ENCODE peak calls at places on chromosomes 4 and X, in ten cellular contexts. One of them, this sample, is unnamed. For H3K4me1, the result is how much of the 10 kb centered on the place peaks cover.

GRCh38 chr4:25088342-25088952 is 57.7 kb upstream of the LGI2 start:
- DNase-seq in stomach: no peak
- DNase-seq in SK-N-SH: peak
- DNase-seq in K562: peak
- DNase-seq in GM12878: no peak
- DNase-seq in A549: no peak
- DNase-seq in tibial nerve: no peak
- DNase-seq in sigmoid colon: no peak
- DNase-seq in ovary: no peak
- DNase-seq in transverse colon: no peak
- DNase-seq in this sample: no peak

GRCh38 chrX:15663439-15663838 is 1.2 kb downstream of the CLTRN start:
- DNase-seq in tibial nerve: no peak
- DNase-seq in sigmoid colon: no peak
- DNase-seq in A549: no peak
- DNase-seq in transverse colon: no peak
- DNase-seq in K562: no peak
- DNase-seq in stomach: no peak
- DNase-seq in SK-N-SH: no peak
- DNase-seq in ovary: no peak
- DNase-seq in GM12878: no peak
- DNase-seq in this sample: no peak

GRCh38 chrX:37646254-37646653 is 39.3 kb upstream of the XK start:
- DNase-seq in tibial nerve: no peak
- DNase-seq in GM12878: no peak
- DNase-seq in SK-N-SH: no peak
- DNase-seq in transverse colon: no peak
- DNase-seq in sigmoid colon: no peak
- DNase-seq in ovary: no peak
- DNase-seq in K562: no peak
- DNase-seq in A549: no peak
- DNase-seq in stomach: no peak
- DNase-seq in this sample: no peak

GRCh38 chrX:102606115-102606514 is 6.8 kb downstream of the ARMCX5 start:
- DNase-seq in tibial nerve: no peak
- DNase-seq in GM12878: no peak
- DNase-seq in SK-N-SH: no peak
- DNase-seq in ovary: no peak
- DNase-seq in transverse colon: no peak
- DNase-seq in A549: no peak
- DNase-seq in stomach: no peak
- DNase-seq in sigmoid colon: no peak
- DNase-seq in K562: no peak
- DNase-seq in this sample: no peak

GRCh38 chr4:88759039-88759631 is 61.5 kb upstream of the NAP1L5 start:
- DNase-seq in transverse colon: no peak
- DNase-seq in GM12878: no peak
- DNase-seq in tibial nerve: no peak
- DNase-seq in stomach: no peak
- DNase-seq in SK-N-SH: peak
- DNase-seq in ovary: no peak
- DNase-seq in A549: no peak
- DNase-seq in sigmoid colon: no peak
- DNase-seq in K562: no peak
- DNase-seq in this sample: no peak

GRCh38 chr4:180832086-180832485 is 1411.1 kb upstream of the TENM3 start:
- DNase-seq in K562: no peak
- DNase-seq in stomach: no peak
- DNase-seq in A549: no peak
- DNase-seq in tibial nerve: no peak
- DNase-seq in SK-N-SH: no peak
- DNase-seq in ovary: no peak
- DNase-seq in sigmoid colon: no peak
- DNase-seq in GM12878: no peak
- DNase-seq in transverse colon: no peak
- DNase-seq in this sample: no peak

GRCh38 chr4:5912614-5913019 is 19.7 kb upstream of the CRMP1 start:
- DNase-seq in tibial nerve: no peak
- DNase-seq in sigmoid colon: no peak
- DNase-seq in SK-N-SH: peak
- DNase-seq in ovary: no peak
- DNase-seq in K562: no peak
- DNase-seq in GM12878: no peak
- DNase-seq in A549: no peak
- DNase-seq in stomach: no peak
- DNase-seq in transverse colon: no peak
- DNase-seq in this sample: no peak

GRCh38 chr4:106351016-106351415 is 17.6 kb downstream of the GIMD1 start:
- DNase-seq in sigmoid colon: no peak
- DNase-seq in ovary: no peak
- DNase-seq in stomach: no peak
- DNase-seq in SK-N-SH: no peak
- DNase-seq in transverse colon: no peak
- DNase-seq in K562: no peak
- DNase-seq in tibial nerve: no peak
- DNase-seq in GM12878: no peak
- DNase-seq in A549: no peak
- DNase-seq in this sample: no peak

GRCh38 chr4:102169345-102169744 is 175.9 kb downstream of the SLC39A8 start:
- DNase-seq in tibial nerve: no peak
- DNase-seq in SK-N-SH: peak
- DNase-seq in transverse colon: no peak
- DNase-seq in ovary: no peak
- DNase-seq in A549: no peak
- DNase-seq in sigmoid colon: no peak
- DNase-seq in GM12878: no peak
- DNase-seq in K562: no peak
- DNase-seq in stomach: no peak
- DNase-seq in this sample: no peak

DNA sequence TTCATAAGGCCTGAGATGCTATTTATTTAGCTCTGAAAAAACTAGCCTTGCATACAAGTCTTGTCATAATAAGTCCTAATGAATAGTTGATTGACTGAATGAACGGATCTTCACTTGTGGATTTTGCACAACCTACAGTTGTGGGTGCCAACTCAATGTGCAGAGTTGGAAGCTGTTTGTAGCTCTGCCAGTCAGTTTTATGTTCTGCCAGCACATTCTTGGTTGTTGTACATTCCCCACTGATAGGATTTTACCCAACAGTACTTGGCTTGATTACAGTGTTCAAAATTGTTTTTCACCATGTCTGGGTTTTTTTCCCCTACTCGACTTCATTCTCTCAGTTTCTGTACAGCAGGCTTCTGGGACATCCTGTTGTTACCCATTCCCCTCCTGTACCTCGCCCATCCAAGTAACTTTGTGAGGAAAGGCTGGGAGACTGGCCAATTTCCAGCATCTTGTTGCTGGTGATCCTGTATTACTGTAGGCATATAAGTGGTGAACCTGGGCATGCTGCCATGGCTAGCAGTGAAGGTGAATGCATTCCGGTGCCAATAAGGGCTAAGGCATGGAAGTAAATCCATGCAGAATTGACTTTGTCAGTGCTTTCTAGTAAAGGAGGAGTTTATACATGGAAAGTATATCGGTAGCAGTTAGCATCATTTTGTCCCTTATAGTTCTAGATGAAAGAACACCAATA is 22.8 kb downstream of the IL1RAPL1 start:
- DNase-seq in transverse colon: no peak
- DNase-seq in SK-N-SH: no peak
- DNase-seq in K562: no peak
- DNase-seq in A549: no peak
- DNase-seq in sigmoid colon: peak
- DNase-seq in ovary: no peak
- DNase-seq in GM12878: no peak
- DNase-seq in stomach: peak
- DNase-seq in tibial nerve: no peak
- DNase-seq in this sample: no peak
- TF ChIP-seq EP300 in transverse colon: no peak
- TF ChIP-seq EP300 in SK-N-SH: no peak
- TF ChIP-seq EP300 in K562: no peak
- TF ChIP-seq EP300 in A549: no peak
- TF ChIP-seq EP300 in sigmoid colon: no peak
- TF ChIP-seq EP300 in ovary: no peak
- TF ChIP-seq EP300 in GM12878: no peak
- TF ChIP-seq EP300 in stomach: no peak
- TF ChIP-seq EP300 in tibial nerve: no peak
- TF ChIP-seq EP300 in this sample: no peak

DNA sequence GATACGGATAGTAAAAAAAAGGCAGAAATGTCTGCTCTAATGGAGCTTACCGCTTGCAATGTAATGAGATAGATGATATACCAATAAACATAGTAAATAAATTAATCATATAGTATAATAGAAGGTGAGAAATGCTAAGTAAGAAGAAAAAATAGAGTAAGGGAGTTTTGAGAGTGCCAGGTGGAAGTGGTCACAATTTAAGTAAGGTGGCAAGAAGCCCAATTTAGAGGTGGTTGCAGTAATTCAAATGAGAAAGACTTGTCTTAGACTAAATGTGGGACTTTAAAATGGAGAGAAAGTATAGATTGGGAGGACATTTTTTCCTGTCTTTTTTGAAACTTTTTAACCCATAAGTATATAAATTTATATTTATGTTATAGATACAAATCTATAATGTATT is 26.0 kb downstream of the TBC1D19 start:
- DNase-seq in GM12878: no peak
- DNase-seq in tibial nerve: no peak
- DNase-seq in transverse colon: no peak
- DNase-seq in K562: no peak
- DNase-seq in A549: no peak
- DNase-seq in ovary: no peak
- DNase-seq in stomach: no peak
- DNase-seq in SK-N-SH: no peak
- DNase-seq in sigmoid colon: no peak
- DNase-seq in this sample: no peak
- H3K4me1 ChIP-seq in GM12878: under half
- H3K4me1 ChIP-seq in tibial nerve: under half
- H3K4me1 ChIP-seq in transverse colon: under half
- H3K4me1 ChIP-seq in K562: under half
- H3K4me1 ChIP-seq in A549: under half
- H3K4me1 ChIP-seq in ovary: under half
- H3K4me1 ChIP-seq in stomach: under half
- H3K4me1 ChIP-seq in SK-N-SH: under half
- H3K4me1 ChIP-seq in sigmoid colon: under half
- H3K4me1 ChIP-seq in this sample: under half

DNA sequence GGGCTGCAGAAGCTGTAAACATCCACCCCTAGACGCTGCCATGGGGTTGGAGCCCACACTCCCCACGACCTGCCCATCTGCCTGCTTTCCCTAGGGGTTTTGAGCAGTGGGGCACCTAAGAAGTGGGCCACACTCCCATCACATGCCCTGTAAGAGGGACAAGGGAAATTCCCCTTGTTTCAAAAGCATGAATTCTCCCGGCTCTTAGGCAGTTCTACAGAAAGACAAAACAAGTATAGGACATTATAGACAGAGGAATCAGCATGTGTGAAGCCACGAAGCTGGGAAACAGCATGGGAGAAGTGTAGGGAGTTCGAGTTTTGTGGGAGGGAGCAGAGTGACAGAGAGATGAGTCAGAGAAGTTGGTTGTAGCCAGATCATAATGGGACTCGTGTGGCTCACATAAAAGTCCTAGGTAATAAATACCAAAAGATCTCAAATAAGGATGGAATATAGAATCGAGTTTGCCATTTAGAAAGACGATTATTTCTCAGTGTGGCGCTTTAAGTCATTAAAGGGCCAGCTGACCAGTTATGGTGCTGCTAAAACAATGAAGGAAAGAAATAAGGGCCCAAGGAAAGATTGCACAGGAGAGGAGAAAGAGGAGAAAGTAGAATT is 23.9 kb downstream of the APOO start:
- DNase-seq in tibial nerve: no peak
- DNase-seq in stomach: no peak
- DNase-seq in SK-N-SH: no peak
- DNase-seq in GM12878: no peak
- DNase-seq in transverse colon: no peak
- DNase-seq in ovary: no peak
- DNase-seq in A549: peak
- DNase-seq in sigmoid colon: no peak
- DNase-seq in K562: peak
- DNase-seq in this sample: no peak
- TF ChIP-seq EP300 in tibial nerve: no peak
- TF ChIP-seq EP300 in stomach: no peak
- TF ChIP-seq EP300 in SK-N-SH: no peak
- TF ChIP-seq EP300 in GM12878: no peak
- TF ChIP-seq EP300 in transverse colon: no peak
- TF ChIP-seq EP300 in ovary: no peak
- TF ChIP-seq EP300 in A549: no peak
- TF ChIP-seq EP300 in sigmoid colon: no peak
- TF ChIP-seq EP300 in K562: no peak
- TF ChIP-seq EP300 in this sample: no peak

GRCh38 chr4:87038837-87039715 is 104.3 kb downstream of the AFF1 start:
- DNase-seq in SK-N-SH: peak
- DNase-seq in ovary: no peak
- DNase-seq in sigmoid colon: peak
- DNase-seq in K562: no peak
- DNase-seq in A549: peak
- DNase-seq in GM12878: no peak
- DNase-seq in transverse colon: peak
- DNase-seq in tibial nerve: no peak
- DNase-seq in stomach: peak
- DNase-seq in this sample: peak

GRCh38 chr4:87042221-87042620 is 107.4 kb downstream of the AFF1 start:
- DNase-seq in SK-N-SH: no peak
- DNase-seq in GM12878: no peak
- DNase-seq in sigmoid colon: no peak
- DNase-seq in ovary: no peak
- DNase-seq in tibial nerve: no peak
- DNase-seq in transverse colon: no peak
- DNase-seq in stomach: no peak
- DNase-seq in A549: no peak
- DNase-seq in K562: no peak
- DNase-seq in this sample: peak

GRCh38 chr4:87042986-87043820 is 108.4 kb downstream of the AFF1 start:
- DNase-seq in K562: no peak
- DNase-seq in tibial nerve: no peak
- DNase-seq in ovary: no peak
- DNase-seq in transverse colon: no peak
- DNase-seq in GM12878: no peak
- DNase-seq in A549: no peak
- DNase-seq in sigmoid colon: no peak
- DNase-seq in stomach: no peak
- DNase-seq in SK-N-SH: no peak
- DNase-seq in this sample: peak

GRCh38 chr4:87037921-87038320 is 103.1 kb downstream of the AFF1 start:
- DNase-seq in GM12878: no peak
- DNase-seq in ovary: no peak
- DNase-seq in K562: no peak
- DNase-seq in A549: no peak
- DNase-seq in tibial nerve: no peak
- DNase-seq in SK-N-SH: no peak
- DNase-seq in stomach: no peak
- DNase-seq in sigmoid colon: no peak
- DNase-seq in transverse colon: no peak
- DNase-seq in this sample: no peak

DNA sequence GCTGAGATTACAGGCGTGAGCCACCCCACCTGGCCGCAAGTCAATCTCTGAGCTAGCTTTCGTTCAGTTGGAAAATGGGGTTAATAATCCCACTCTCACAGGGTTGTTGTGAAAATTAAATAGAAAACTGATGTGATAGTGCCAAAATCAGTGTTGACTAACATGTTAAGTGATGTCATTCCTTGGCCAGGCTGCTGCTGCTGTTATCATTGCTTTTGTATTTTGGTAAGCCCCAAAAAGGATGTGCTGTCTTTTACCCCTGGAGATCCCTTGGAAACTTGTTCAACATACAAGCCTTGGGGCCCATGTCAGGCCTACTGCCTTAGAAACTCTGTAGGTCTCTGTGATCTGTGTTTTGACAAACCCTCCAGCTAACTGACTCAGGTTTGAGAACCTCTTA is 106.3 kb downstream of the AFF1 start:
- DNase-seq in A549: no peak
- DNase-seq in sigmoid colon: peak
- DNase-seq in tibial nerve: no peak
- DNase-seq in ovary: no peak
- DNase-seq in transverse colon: no peak
- DNase-seq in K562: no peak
- DNase-seq in stomach: no peak
- DNase-seq in GM12878: no peak
- DNase-seq in SK-N-SH: no peak
- DNase-seq in this sample: peak
- H3K4me1 ChIP-seq in A549: half or more
- H3K4me1 ChIP-seq in sigmoid colon: half or more
- H3K4me1 ChIP-seq in tibial nerve: half or more
- H3K4me1 ChIP-seq in ovary: under half
- H3K4me1 ChIP-seq in transverse colon: half or more
- H3K4me1 ChIP-seq in K562: under half
- H3K4me1 ChIP-seq in stomach: half or more
- H3K4me1 ChIP-seq in GM12878: under half
- H3K4me1 ChIP-seq in SK-N-SH: under half
- H3K4me1 ChIP-seq in this sample: half or more